ENCODE peak calls at places on chromosomes 6 and 20, in five cellular contexts. S is left ventricle myocardium inferior; G is stimulated activated CD4-positive, alpha-beta T cell treated with anti-CD3 and anti-CD28 coated beads, Interleukin-15, amount 100 ng/mL, for 1 hour; L is EL; Y is GM23338. Q is an unnamed sample.

GRCh38 chr6:40701352-40702007 is 114.3 kb upstream of the LRFN2 start:
- DNase-seq in L (no peak), Y (no peak), S (no peak), G (no peak), Q (no peak)

GRCh38 chr6:20092071-20092566 is 120.2 kb downstream of the MBOAT1 start:
- DNase-seq in S (no peak), G (no peak), L (peak), Y (peak), Q (peak)

GRCh38 chr20:46099491-46100287 is 9.9 kb upstream of the NCOA5 start:
- DNase-seq in L (no peak), Y (peak), S (peak), G (no peak), Q (no peak)

GRCh38 chr20:841568-842546 is 8.3 kb downstream of the FAM110A start:
- DNase-seq in L (no peak), S (no peak), G (no peak), Y (peak), Q (no peak)

GRCh38 chr20:43538855-43539700 is 19.7 kb upstream of the SGK2 start:
- DNase-seq in S (no peak), L (no peak), Y (no peak), G (no peak), Q (no peak)

GRCh38 chr6:152471459-152472070 is 165.6 kb downstream of the SYNE1 start:
- DNase-seq in S (no peak), Y (no peak), L (peak), G (no peak), Q (peak)

GRCh38 chr6:16130437-16130891 is 1.6 kb downstream of the MYLIP start:
- DNase-seq in L (peak), S (no peak), G (no peak), Y (no peak), Q (no peak)

GRCh38 chr20:48631114-48632016 is 196.4 kb downstream of the PREX1 start:
- DNase-seq in S (no peak), L (peak), Y (no peak), G (no peak), Q (peak)

GRCh38 chr20:12411246-12411940 is 493.7 kb downstream of the BTBD3 start:
- DNase-seq in L (no peak), G (no peak), Y (no peak), S (no peak), Q (no peak)

GRCh38 chr6:118859517-118860064 is 34.4 kb upstream of the ASF1A start:
- DNase-seq in S (no peak), Y (no peak), G (no peak), L (no peak), Q (no peak)

GRCh38 chr6:45822269-45822812 is 193.3 kb downstream of the CLIC5 start:
- DNase-seq in S (no peak), Y (no peak), G (no peak), L (no peak), Q (no peak)

GRCh38 chr20:23668477-23668951 is 20.3 kb downstream of the CST4 start:
- DNase-seq in Y (peak), S (no peak), G (no peak), L (peak), Q (peak)

GRCh38 chr6:91713911-91714310 is 1127.0 kb upstream of the MAP3K7 start:
- DNase-seq in S (no peak), Y (peak), L (no peak), G (no peak), Q (no peak)

GRCh38 chr20:15564981-15565380 is 1008.3 kb downstream of the KIF16B start:
- DNase-seq in S (no peak), L (no peak), Y (no peak), G (no peak), Q (no peak)

GRCh38 chr6:162187168-162187935 is 540.2 kb downstream of the PRKN start:
- DNase-seq in S (no peak), Y (no peak), G (no peak), L (no peak), Q (no peak)

GRCh38 chr6:114282268-114282667 is 60.6 kb downstream of the HS3ST5 start:
- DNase-seq in Y (peak), G (no peak), S (no peak), L (no peak), Q (no peak)

GRCh38 chr6:152380993-152381898 is 255.9 kb downstream of the SYNE1 start:
- DNase-seq in S (peak), L (peak), Y (no peak), G (no peak), Q (peak)

GRCh38 chr20:48326868-48327267 is 500.9 kb downstream of the PREX1 start:
- DNase-seq in L (no peak), Y (no peak), G (no peak), S (peak), Q (no peak)

GRCh38 chr20:39233755-39234154 is 271.6 kb downstream of the DHX35 start:
- DNase-seq in S (no peak), L (no peak), Y (no peak), G (no peak), Q (no peak)

GRCh38 chr6:169981568-169981967 is 230.1 kb downstream of the ERMARD start:
- DNase-seq in Y (no peak), S (no peak), L (no peak), G (no peak), Q (no peak)

GRCh38 chr6:117344444-117345291 is 79.3 kb downstream of the VGLL2 start:
- DNase-seq in G (no peak), Y (peak), L (no peak), S (no peak), Q (no peak)

GRCh38 chr20:50107796-50108331 is 5.1 kb downstream of the UBE2V1 start:
- DNase-seq in S (no peak), Y (no peak), L (no peak), G (no peak), Q (no peak)

GRCh38 chr6:86856937-86857563 is 80.3 kb upstream of the HTR1E start:
- DNase-seq in S (no peak), G (no peak), L (peak), Y (peak), Q (peak)

GRCh38 chr6:41786451-41787218 is 859 bp upstream of the TOMM6 start:
- DNase-seq in G (peak), S (peak), L (peak), Y (peak), Q (peak)

GRCh38 chr6:157533397-157533814 is 152.4 kb downstream of the ZDHHC14 start:
- DNase-seq in Y (peak), S (no peak), L (no peak), G (no peak), Q (no peak)

GRCh38 chr6:110703906-110704594 is 111.2 kb downstream of the CDK19 start:
- DNase-seq in Y (no peak), L (no peak), G (no peak), S (no peak), Q (no peak)

GRCh38 chr6:70307008-70307407 is 4.1 kb upstream of the COL9A1 start:
- DNase-seq in S (no peak), G (no peak), L (no peak), Y (no peak), Q (no peak)

GRCh38 chr6:7484666-7485065 is 56.8 kb upstream of the DSP start:
- DNase-seq in S (no peak), G (no peak), L (no peak), Y (no peak), Q (no peak)

GRCh38 chr6:71103150-71103549 is 146.3 kb upstream of the B3GAT2 start:
- DNase-seq in G (no peak), S (no peak), Y (no peak), L (no peak), Q (no peak)

GRCh38 chr20:2840967-2841531 is 504 bp downstream of the VPS16 start:
- DNase-seq in L (peak), G (no peak), S (peak), Y (peak), Q (peak)